ENCODE peak calls at places on chromosomes 16 and 17, in six cellular contexts. H, O, C, M, T and R are unnamed samples.

GRCh38 chr16:76650579-76650978 is 373.4 kb downstream of the CNTNAP4 start:
- DNase-seq in H (no peak), O (no peak), C (no peak), M (no peak), T (no peak), R (no peak)

GRCh38 chr17:33389506-33390141 is 96.5 kb upstream of the ASIC2 start:
- DNase-seq in H (no peak), O (no peak), C (no peak), M (no peak), T (no peak), R (no peak)

GRCh38 chr17:37662358-37662757 is 19.1 kb upstream of the DDX52 start:
- DNase-seq in H (no peak), O (no peak), C (no peak), M (no peak), T (no peak), R (no peak)

GRCh38 chr17:60154616-60155426 is 5.0 kb downstream of the CA4 start:
- DNase-seq in H (peak; percentile 58), O (no peak), C (no peak), M (no peak), T (no peak), R (no peak)

GRCh38 chr16:11400076-11400475 is 54.8 kb downstream of the RMI2 start:
- DNase-seq in H (no peak), O (no peak), C (no peak), M (no peak), T (no peak), R (no peak)

GRCh38 chr16:77191259-77191969 is 424 bp downstream of the MON1B start:
- DNase-seq in H (no peak), O (no peak), C (no peak), M (no peak), T (no peak), R (peak; percentile 18)

GRCh38 chr17:33241390-33241789 is 51.7 kb downstream of the ASIC2 start:
- DNase-seq in H (no peak), O (no peak), C (no peak), M (no peak), T (no peak), R (peak; percentile 59)

GRCh38 chr16:58110590-58111330 is 18.4 kb downstream of the CFAP20 start:
- DNase-seq in H (no peak), O (no peak), C (no peak), M (no peak), T (no peak), R (no peak)

GRCh38 chr17:40564883-40565744 is at the start of gene CCR7:
- DNase-seq in H (no peak), O (peak; percentile 14), C (peak; percentile 76), M (no peak), T (peak; percentile 43), R (no peak)

GRCh38 chr17:27403480-27404005 is 52.7 kb upstream of the KSR1 start:
- DNase-seq in H (no peak), O (peak; percentile 42), C (no peak), M (no peak), T (no peak), R (no peak)

GRCh38 chr16:80973991-80974390 is 32.7 kb downstream of the CMC2 start:
- DNase-seq in H (no peak), O (no peak), C (no peak), M (no peak), T (no peak), R (no peak)

GRCh38 chr16:81729451-81729850 is 49.6 kb upstream of the PLCG2 start:
- DNase-seq in H (no peak), O (peak; percentile 68), C (no peak), M (no peak), T (no peak), R (no peak)

GRCh38 chr17:15194859-15195277 is 70.3 kb downstream of the PMP22 start:
- DNase-seq in H (peak; percentile 80), O (no peak), C (no peak), M (no peak), T (no peak), R (no peak)

GRCh38 chr17:2101448-2102257 is 46.8 kb downstream of the HIC1 start:
- DNase-seq in H (no peak), O (no peak), C (no peak), M (no peak), T (peak; percentile 71), R (peak; percentile 91)

GRCh38 chr17:72846399-72846798 is 246.1 kb downstream of the SLC39A11 start:
- DNase-seq in H (no peak), O (no peak), C (no peak), M (no peak), T (no peak), R (no peak)

GRCh38 chr16:10277597-10277996 is 95.4 kb upstream of the GRIN2A start:
- DNase-seq in H (no peak), O (no peak), C (no peak), M (no peak), T (no peak), R (no peak)

GRCh38 chr17:3678821-3679175 is 10.2 kb downstream of the EMC6 start:
- DNase-seq in H (no peak), O (no peak), C (no peak), M (no peak), T (no peak), R (no peak)

GRCh38 chr17:17523001-17523713 is 27.0 kb upstream of the RASD1 start:
- DNase-seq in H (no peak), O (no peak), C (no peak), M (no peak), T (no peak), R (no peak)

GRCh38 chr16:55433535-55433934 is 45.5 kb upstream of the MMP2 start:
- DNase-seq in H (no peak), O (no peak), C (no peak), M (no peak), T (no peak), R (no peak)

GRCh38 chr16:1333854-1334719 is 642 bp downstream of the BAIAP3 start:
- DNase-seq in H (no peak), O (no peak), C (no peak), M (no peak), T (no peak), R (no peak)

GRCh38 chr16:11309895-11310633 is 28.9 kb upstream of the PRM1 start:
- DNase-seq in H (no peak), O (no peak), C (no peak), M (no peak), T (no peak), R (no peak)

GRCh38 chr17:50109785-50110184 is 14.6 kb downstream of the PDK2 start:
- DNase-seq in H (no peak), O (no peak), C (no peak), M (no peak), T (no peak), R (no peak)

GRCh38 chr16:66932076-66932475 is 2.1 kb downstream of the CIAO2B start:
- DNase-seq in H (no peak), O (no peak), C (no peak), M (no peak), T (no peak), R (no peak)

GRCh38 chr16:49500211-49500610 is 126.6 kb downstream of the C16orf78 start:
- DNase-seq in H (no peak), O (no peak), C (no peak), M (no peak), T (no peak), R (no peak)

GRCh38 chr16:4693956-4694663 is 748 bp downstream of the NUDT16L1 start:
- DNase-seq in H (peak; percentile 24), O (peak; percentile 74), C (peak; percentile 35), M (no peak), T (peak; percentile 42), R (no peak)

GRCh38 chr17:8147805-8148404 is 4.3 kb downstream of the PER1 start:
- DNase-seq in H (no peak), O (no peak), C (no peak), M (no peak), T (no peak), R (no peak)

GRCh38 chr16:53022374-53022773 is 30.3 kb downstream of the CHD9NB start:
- DNase-seq in H (no peak), O (peak; percentile 83), C (no peak), M (no peak), T (peak; percentile 71), R (peak; percentile 60)